ENCODE peak calls at places on chromosomes 1 and 21, in five cellular contexts. F is stimulated activated naive CD8-positive, alpha-beta T cell treated with anti-CD3 and anti-CD28 coated beads, Interleukin-15, Interleukin-2, amounts not matched to agents 100 U/mL and 50 U/mL, for 24 hours; P is T-helper 1 cell; O is iPS-NIHi11; E is MV-4-11. I is an unnamed sample.

GRCh38 chr1:27618341-27619067 is 14.6 kb upstream of the AHDC1 start:
- DNase-seq in E (peak; percentile 89), F (peak; percentile 38), P (no peak), O (no peak), I (no peak)

GRCh38 chr1:12604114-12604874 is 13.7 kb downstream of the DHRS3 start:
- DNase-seq in O (no peak), E (peak; percentile 96), F (peak; percentile 57), P (peak; percentile 56), I (peak; percentile 96)

GRCh38 chr1:53188099-53188498 is 8.5 kb upstream of the CPT2 start:
- DNase-seq in F (no peak), E (no peak), O (no peak), P (no peak), I (no peak)

GRCh38 chr1:36133484-36133883 is 8.5 kb upstream of the COL8A2 start:
- DNase-seq in E (peak; percentile 40), P (no peak), F (no peak), O (peak; percentile 12), I (no peak)

GRCh38 chr21:33244082-33244780 is 14.5 kb downstream of the IFNAR2 start:
- DNase-seq in P (no peak), E (peak; percentile 51), O (no peak), F (no peak), I (no peak)

GRCh38 chr1:168696125-168696524 is 32.9 kb downstream of the DPT start:
- DNase-seq in E (no peak), O (no peak), P (no peak), F (no peak), I (no peak)

GRCh38 chr1:114035304-114035700 is 56.0 kb downstream of the OLFML3 start:
- DNase-seq in O (no peak), E (no peak), P (no peak), F (no peak), I (no peak)

GRCh38 chr1:219124163-219124562 is 49.5 kb upstream of the LYPLAL1 start:
- DNase-seq in O (no peak), F (no peak), P (no peak), E (no peak), I (no peak)

GRCh38 chr1:89453123-89453972 is 71.3 kb upstream of the LRRC8B start:
- DNase-seq in P (no peak), F (no peak), E (no peak), O (no peak), I (no peak)

GRCh38 chr21:42146251-42146805 is 72.6 kb upstream of the ABCG1 start:
- DNase-seq in P (no peak), F (no peak), E (no peak), O (no peak), I (no peak)

GRCh38 chr1:85317580-85317979 is 41.1 kb upstream of the BCL10 start:
- DNase-seq in P (no peak), F (no peak), E (no peak), O (no peak), I (no peak)

GRCh38 chr1:24415910-24416665 is 486 bp downstream of the NIPAL3 start:
- DNase-seq in O (no peak), F (peak; percentile 27), E (no peak), P (no peak), I (peak; percentile 47)

GRCh38 chr21:26842300-26842699 is 2.9 kb downstream of the ADAMTS1 start:
- DNase-seq in F (no peak), P (no peak), E (no peak), O (no peak), I (no peak)

GRCh38 chr1:8858888-8859706 is 19.4 kb downstream of the ENO1 start:
- DNase-seq in P (peak; percentile 41), E (peak; percentile 52), O (peak; percentile 55), F (no peak), I (peak; percentile 43)

GRCh38 chr1:207393610-207394009 is 60.5 kb upstream of the CR2 start:
- DNase-seq in P (no peak), F (no peak), E (no peak), O (no peak), I (no peak)

GRCh38 chr1:23544444-23545389 is 13.7 kb upstream of the E2F2 start:
- DNase-seq in P (peak; percentile 67), O (peak; percentile 75), F (peak; percentile 81), E (peak; percentile 57), I (peak; percentile 88)

GRCh38 chr1:156435551-156436318 is 64.8 kb downstream of the MEF2D start:
- DNase-seq in O (peak; percentile 40), P (no peak), F (peak; percentile 37), E (peak; percentile 25), I (no peak)

GRCh38 chr21:26405735-26406361 is 167.2 kb downstream of the CYYR1 start:
- DNase-seq in O (peak; percentile 39), E (peak; percentile 41), F (no peak), P (no peak), I (peak; percentile 15)

GRCh38 chr1:222777463-222777862 is 37.4 kb upstream of the DISP1 start:
- DNase-seq in F (no peak), O (no peak), P (no peak), E (no peak), I (no peak)

GRCh38 chr1:45647248-45648021 is 23.6 kb upstream of the CCDC17 start:
- DNase-seq in O (no peak), E (peak; percentile 79), F (no peak), P (no peak), I (no peak)

GRCh38 chr1:54309631-54310366 is 96.4 kb downstream of the SSBP3 start:
- DNase-seq in E (no peak), O (no peak), F (no peak), P (no peak), I (no peak)

GRCh38 chr1:233216009-233216408 is 79.5 kb downstream of the PCNX2 start:
- DNase-seq in E (no peak), P (no peak), F (no peak), O (no peak), I (no peak)